ENCODE peak calls at places on chromosomes 6 and 20, in four cellular contexts. K is NAMALWA; L is adrenal gland; Z is activated naive CD8-positive, alpha-beta T cell treated with anti-CD3 and anti-CD28 coated beads for 36 hours. Q is an unnamed sample.

GRCh38 chr6:8181162-8181909 is 79.0 kb upstream of the EEF1E1 start:
- DNase-seq in Z (no peak), K (no peak), L (no peak), Q (no peak)

GRCh38 chr6:26232950-26233607 is 131.9 kb upstream of the BTN3A2 start:
- DNase-seq in K (peak), Z (peak), L (peak), Q (no peak)

GRCh38 chr20:57810511-57811372 is 100.9 kb upstream of the PMEPA1 start:
- DNase-seq in K (no peak), Z (no peak), L (no peak), Q (no peak)

GRCh38 chr20:50136822-50137599 is 16.5 kb downstream of the PEDS1 start:
- DNase-seq in Z (no peak), K (no peak), L (no peak), Q (no peak)

GRCh38 chr20:18972251-18972876 is 158.8 kb downstream of the SCP2D1 start:
- DNase-seq in L (no peak), K (no peak), Z (no peak), Q (no peak)

GRCh38 chr6:26053929-26054658 is 33.1 kb upstream of the HFE start:
- DNase-seq in Z (no peak), K (peak), L (no peak), Q (no peak)

GRCh38 chr20:59830107-59831023 is 103.1 kb downstream of the SYCP2 start:
- DNase-seq in K (no peak), L (no peak), Z (no peak), Q (peak)

GRCh38 chr6:45076217-45076616 is 251.9 kb upstream of the RUNX2 start:
- DNase-seq in Z (no peak), K (no peak), L (no peak), Q (no peak)

GRCh38 chr20:60063739-60064138 is 105.5 kb downstream of the CDH26 start:
- DNase-seq in Z (no peak), L (no peak), K (no peak), Q (no peak)

GRCh38 chr6:168277274-168277669 is 42.3 kb downstream of the DACT2 start:
- DNase-seq in K (no peak), L (no peak), Z (no peak), Q (no peak)

GRCh38 chr6:79277109-79277508 is 42.6 kb upstream of the HMGN3 start:
- DNase-seq in Z (no peak), L (no peak), K (no peak), Q (no peak)

GRCh38 chr6:26743941-26744699 is 84.6 kb upstream of the ZNF322 start:
- DNase-seq in Z (no peak), L (no peak), K (no peak), Q (no peak)

GRCh38 chr20:46128310-46129151 is 10.4 kb downstream of the CD40 start:
- DNase-seq in L (peak), Z (no peak), K (no peak), Q (peak)

GRCh38 chr20:41078329-41078728 is 49.7 kb downstream of the TOP1 start:
- DNase-seq in L (peak), Z (no peak), K (peak), Q (no peak)

GRCh38 chr6:74741608-74742007 is 464.2 kb downstream of the COL12A1 start:
- DNase-seq in K (no peak), Z (no peak), L (no peak), Q (no peak)

GRCh38 chr20:22346716-22347115 is 237.7 kb downstream of the FOXA2 start:
- DNase-seq in L (no peak), K (no peak), Z (no peak), Q (no peak)

GRCh38 chr6:95364016-95364604 is 213.2 kb upstream of the MANEA start:
- DNase-seq in K (peak), Z (no peak), L (no peak), Q (no peak)

GRCh38 chr20:45254867-45255266 is 503 bp upstream of the SLPI start:
- DNase-seq in Z (no peak), L (no peak), K (no peak), Q (no peak)

GRCh38 chr6:154157082-154157481 is 118.0 kb downstream of the OPRM1 start:
- DNase-seq in K (no peak), Z (peak), L (no peak), Q (no peak)

GRCh38 chr6:140401666-140402255 is 1027.3 kb upstream of the CITED2 start:
- DNase-seq in K (no peak), L (no peak), Z (no peak), Q (no peak)

GRCh38 chr20:8399963-8400362 is 267.9 kb downstream of the PLCB1 start:
- DNase-seq in K (peak), Z (no peak), L (no peak), Q (no peak)

GRCh38 chr20:10793741-10794140 is 119.9 kb upstream of the JAG1 start:
- DNase-seq in L (no peak), K (no peak), Z (no peak), Q (no peak)